ENCODE peak calls at places on chromosomes 7 and 10, in four cellular contexts. U, Z, X and J are unnamed samples.

GRCh38 chr7:105691692-105692564 is 110.6 kb upstream of the EFCAB10 start:
- DNase-seq in U (no peak), Z (peak; percentile 83), X (no peak), J (no peak)

GRCh38 chr10:32961892-32962369 is 3.9 kb upstream of the ITGB1 start:
- DNase-seq in U (no peak), Z (no peak), X (no peak), J (no peak)

GRCh38 chr7:102132209-102132752 is 154.4 kb upstream of the SH2B2 start:
- DNase-seq in U (no peak), Z (no peak), X (no peak), J (no peak)

GRCh38 chr10:117363027-117363426 is 12.2 kb downstream of the PDZD8 start:
- DNase-seq in U (no peak), Z (no peak), X (no peak), J (no peak)

GRCh38 chr7:80883188-80884025 is 35.4 kb downstream of the SEMA3C start:
- DNase-seq in U (no peak), Z (no peak), X (no peak), J (no peak)

GRCh38 chr10:94358480-94358879 is 4.3 kb downstream of the NOC3L start:
- DNase-seq in U (no peak), Z (no peak), X (no peak), J (no peak)

GRCh38 chr7:138726288-138726687 is 25.1 kb upstream of the SVOPL start:
- DNase-seq in U (no peak), Z (no peak), X (peak; percentile 68), J (no peak)

GRCh38 chr7:22173884-22174573 is 182.9 kb downstream of the RAPGEF5 start:
- DNase-seq in U (no peak), Z (no peak), X (no peak), J (no peak)

GRCh38 chr7:139294241-139294640 is 46.9 kb upstream of the FMC1 start:
- DNase-seq in U (no peak), Z (no peak), X (no peak), J (no peak)

GRCh38 chr10:55091691-55092328 is 290.8 kb upstream of the PCDH15 start:
- DNase-seq in U (no peak), Z (no peak), X (no peak), J (no peak)

GRCh38 chr7:553637-554111 is 34.0 kb upstream of the PDGFA start:
- DNase-seq in U (no peak), Z (no peak), X (no peak), J (no peak)

GRCh38 chr7:124751017-124751416 is 14.6 kb downstream of the GPR37 start:
- DNase-seq in U (no peak), Z (no peak), X (no peak), J (no peak)

GRCh38 chr10:79069325-79070090 is 742 bp downstream of the ZMIZ1 start:
- DNase-seq in U (peak; percentile 64), Z (peak; percentile 81), X (no peak), J (no peak)

GRCh38 chr7:32093415-32094408 is 23.5 kb upstream of the PDE1C start:
- DNase-seq in U (no peak), Z (no peak), X (no peak), J (no peak)

GRCh38 chr10:11175823-11176243 is 158.2 kb downstream of the CELF2 start:
- DNase-seq in U (no peak), Z (no peak), X (no peak), J (no peak)

GRCh38 chr7:28998110-28998509 is 40.0 kb upstream of the TRIL start:
- DNase-seq in U (no peak), Z (no peak), X (no peak), J (no peak)

GRCh38 chr7:76507723-76508406 is 2.5 kb upstream of the UPK3B start:
- DNase-seq in U (peak; percentile 9), Z (no peak), X (no peak), J (no peak)